ENCODE peak calls at places on chromosome 19, in ten cellular contexts. H is left lung, M is GM23338, N is tibial artery, Z is thyroid gland, F is mammary epithelial cell, O is heart left ventricle, E is Peyer's patch, T is H1, A is breast epithelium. K is an unnamed sample. For H3K4me1, the result is how much of the 10 kb centered on the place peaks cover.

GRCh38 chr19:42411581-42412178 is 15.5 kb downstream of the LIPE start:
- DNase-seq in H (peak), M (no peak), N (no peak), Z (no peak), F (no peak), O (no peak), E (no peak), T (no peak), A (no peak), K (peak)

GRCh38 chr19:5804516-5805464 is at the start of gene NRTN:
- DNase-seq in H (peak), M (peak), N (no peak), Z (no peak), F (no peak), O (no peak), E (peak), T (peak), A (no peak), K (no peak)

GRCh38 chr19:39740395-39740794 is 2.6 kb upstream of the CLC start:
- DNase-seq in H (no peak), M (no peak), N (no peak), Z (no peak), F (no peak), O (no peak), E (no peak), T (no peak), A (no peak), K (no peak)

GRCh38 chr19:19423322-19423721 is 17.8 kb downstream of the GATAD2A start:
- DNase-seq in H (no peak), M (no peak), N (peak), Z (no peak), F (no peak), O (no peak), E (no peak), T (no peak), A (no peak), K (no peak)

GRCh38 chr19:51034704-51035103 is at the start of gene KLK12:
- DNase-seq in H (no peak), M (no peak), N (no peak), Z (no peak), F (no peak), O (no peak), E (no peak), T (no peak), A (no peak), K (no peak)

GRCh38 chr19:8631425-8631819 is 989 bp downstream of the NFILZ start:
- DNase-seq in H (no peak), M (no peak), N (peak), Z (no peak), F (no peak), O (no peak), E (no peak), T (no peak), A (no peak), K (no peak)

GRCh38 chr19:19900124-19900523 is 622 bp upstream of the ZNF93 start:
- DNase-seq in H (no peak), M (peak), N (no peak), Z (no peak), F (peak), O (no peak), E (no peak), T (no peak), A (no peak), K (no peak)

GRCh38 chr19:38013913-38014575 is 107.0 kb downstream of the SIPA1L3 start:
- DNase-seq in H (no peak), M (no peak), N (no peak), Z (peak), F (no peak), O (no peak), E (no peak), T (no peak), A (no peak), K (no peak)

GRCh38 chr19:45815501-45816216 is 551 bp upstream of the RSPH6A start:
- DNase-seq in H (peak), M (peak), N (no peak), Z (no peak), F (no peak), O (peak), E (no peak), T (peak), A (no peak), K (peak)

GRCh38 chr19:33821871-33822270 is 25.2 kb downstream of the KCTD15 start:
- DNase-seq in H (no peak), M (no peak), N (peak), Z (no peak), F (peak), O (no peak), E (no peak), T (peak), A (no peak), K (no peak)

GRCh38 chr19:41307090-41307875 is 2.7 kb upstream of the CCDC97 start:
- DNase-seq in H (no peak), M (no peak), N (no peak), Z (no peak), F (no peak), O (no peak), E (no peak), T (no peak), A (no peak), K (no peak)

GRCh38 chr19:9008667-9009066 is 1.5 kb downstream of the MUC16 start:
- DNase-seq in H (no peak), M (no peak), N (no peak), Z (no peak), F (no peak), O (no peak), E (no peak), T (no peak), A (no peak), K (no peak)

GRCh38 chr19:21052902-21053301 is 29.1 kb upstream of the ZNF714 start:
- DNase-seq in H (no peak), M (no peak), N (no peak), Z (no peak), F (no peak), O (no peak), E (no peak), T (no peak), A (no peak), K (no peak)

GRCh38 chr19:56091751-56092546 is 29.1 kb downstream of the ZNF787 start:
- DNase-seq in H (peak), M (no peak), N (no peak), Z (no peak), F (peak), O (no peak), E (peak), T (no peak), A (peak), K (no peak)

GRCh38 chr19:39430675-39431593 is 4.8 kb downstream of the RPS16 start:
- DNase-seq in H (no peak), M (peak), N (no peak), Z (peak), F (peak), O (no peak), E (no peak), T (peak), A (no peak), K (peak)

GRCh38 chr19:41226053-41226873 is 7.2 kb downstream of the AXL start:
- DNase-seq in H (peak), M (peak), N (peak), Z (peak), F (no peak), O (peak), E (peak), T (peak), A (peak), K (peak)

GRCh38 chr19:57053401-57053800 is 66.4 kb upstream of the USP29 start:
- DNase-seq in H (no peak), M (no peak), N (no peak), Z (no peak), F (no peak), O (no peak), E (no peak), T (no peak), A (no peak), K (no peak)

GRCh38 chr19:50480281-50481111 is 3.8 kb upstream of the GARIN5A start:
- DNase-seq in H (peak), M (no peak), N (no peak), Z (no peak), F (no peak), O (no peak), E (peak), T (no peak), A (no peak), K (no peak)

GRCh38 chr19:8702350-8702749 is 3.8 kb upstream of the ACTL9 start:
- DNase-seq in H (no peak), M (no peak), N (no peak), Z (no peak), F (no peak), O (no peak), E (no peak), T (no peak), A (no peak), K (no peak)

GRCh38 chr19:47541507-47541906 is 26.6 kb upstream of the NAPA start:
- DNase-seq in H (no peak), M (no peak), N (no peak), Z (no peak), F (no peak), O (no peak), E (no peak), T (no peak), A (no peak), K (no peak)

GRCh38 chr19:19137556-19138109 is 645 bp downstream of the TMEM161A start:
- DNase-seq in H (no peak), M (peak), N (no peak), Z (peak), F (no peak), O (no peak), E (no peak), T (no peak), A (no peak), K (no peak)

GRCh38 chr19:12840091-12841079 is 2.1 kb downstream of the MAST1 start:
- DNase-seq in H (peak), M (peak), N (no peak), Z (peak), F (peak), O (no peak), E (peak), T (peak), A (peak), K (peak)

GRCh38 chr19:6232567-6232966 is 47.2 kb downstream of the MLLT1 start:
- DNase-seq in H (no peak), M (no peak), N (no peak), Z (no peak), F (peak), O (no peak), E (no peak), T (no peak), A (no peak), K (no peak)

GRCh38 chr19:45405435-45406164 is 731 bp upstream of the PPP1R13L start:
- DNase-seq in H (peak), M (peak), N (peak), Z (peak), F (peak), O (peak), E (peak), T (peak), A (peak), K (peak)

GRCh38 chr19:42124386-42124901 is 7.8 kb downstream of the POU2F2 start:
- DNase-seq in H (no peak), M (no peak), N (no peak), Z (no peak), F (no peak), O (no peak), E (no peak), T (no peak), A (no peak), K (no peak)

GRCh38 chr19:53182202-53182601 is 11.0 kb downstream of the ZNF665 start:
- DNase-seq in H (no peak), M (no peak), N (no peak), Z (no peak), F (no peak), O (no peak), E (no peak), T (no peak), A (no peak), K (no peak)

GRCh38 chr19:45952691-45953505 is 20.8 kb downstream of the NOVA2 start:
- DNase-seq in H (no peak), M (peak), N (no peak), Z (peak), F (peak), O (peak), E (no peak), T (peak), A (no peak), K (no peak)

GRCh38 chr19:35845215-35846037 is 6.9 kb downstream of the NPHS1 start:
- DNase-seq in H (peak), M (peak), N (no peak), Z (peak), F (no peak), O (no peak), E (peak), T (peak), A (no peak), K (no peak)

GRCh38 chr19:46983097-46983496 is 36.5 kb upstream of the NPAS1 start:
- DNase-seq in H (no peak), M (no peak), N (no peak), Z (no peak), F (no peak), O (no peak), E (no peak), T (no peak), A (no peak), K (no peak)

GRCh38 chr19:6021878-6022569 is 44.1 kb upstream of the RANBP3 start:
- DNase-seq in H (peak), M (peak), N (peak), Z (peak), F (peak), O (peak), E (peak), T (peak), A (peak), K (peak)

GRCh38 chr19:33443638-33444195 is 70.2 kb downstream of the CEBPG start:
- DNase-seq in H (no peak), M (no peak), N (peak), Z (no peak), F (no peak), O (no peak), E (no peak), T (no peak), A (no peak), K (no peak)

GRCh38 chr19:42111384-42111783 is 20.9 kb downstream of the POU2F2 start:
- DNase-seq in H (no peak), M (no peak), N (no peak), Z (no peak), F (peak), O (no peak), E (no peak), T (no peak), A (no peak), K (no peak)

GRCh38 chr19:48529156-48529555 is 17.5 kb upstream of the LMTK3 start:
- DNase-seq in H (no peak), M (peak), N (no peak), Z (no peak), F (no peak), O (no peak), E (no peak), T (no peak), A (no peak), K (no peak)

GRCh38 chr19:36528921-36529518 is 949 bp upstream of the ZNF260 start:
- DNase-seq in H (no peak), M (peak), N (no peak), Z (no peak), F (peak), O (no peak), E (no peak), T (peak), A (no peak), K (no peak)

GRCh38 chr19:11364935-11365334 is 9.5 kb upstream of the SWSAP1 start:
- DNase-seq in H (no peak), M (no peak), N (no peak), Z (no peak), F (no peak), O (no peak), E (no peak), T (no peak), A (no peak), K (no peak)
- H3K4me3 ChIP-seq in H (no peak), M (no peak), N (no peak), Z (no peak), F (no peak), O (no peak), E (no peak), T (no peak), A (no peak), K (no peak)

DNA sequence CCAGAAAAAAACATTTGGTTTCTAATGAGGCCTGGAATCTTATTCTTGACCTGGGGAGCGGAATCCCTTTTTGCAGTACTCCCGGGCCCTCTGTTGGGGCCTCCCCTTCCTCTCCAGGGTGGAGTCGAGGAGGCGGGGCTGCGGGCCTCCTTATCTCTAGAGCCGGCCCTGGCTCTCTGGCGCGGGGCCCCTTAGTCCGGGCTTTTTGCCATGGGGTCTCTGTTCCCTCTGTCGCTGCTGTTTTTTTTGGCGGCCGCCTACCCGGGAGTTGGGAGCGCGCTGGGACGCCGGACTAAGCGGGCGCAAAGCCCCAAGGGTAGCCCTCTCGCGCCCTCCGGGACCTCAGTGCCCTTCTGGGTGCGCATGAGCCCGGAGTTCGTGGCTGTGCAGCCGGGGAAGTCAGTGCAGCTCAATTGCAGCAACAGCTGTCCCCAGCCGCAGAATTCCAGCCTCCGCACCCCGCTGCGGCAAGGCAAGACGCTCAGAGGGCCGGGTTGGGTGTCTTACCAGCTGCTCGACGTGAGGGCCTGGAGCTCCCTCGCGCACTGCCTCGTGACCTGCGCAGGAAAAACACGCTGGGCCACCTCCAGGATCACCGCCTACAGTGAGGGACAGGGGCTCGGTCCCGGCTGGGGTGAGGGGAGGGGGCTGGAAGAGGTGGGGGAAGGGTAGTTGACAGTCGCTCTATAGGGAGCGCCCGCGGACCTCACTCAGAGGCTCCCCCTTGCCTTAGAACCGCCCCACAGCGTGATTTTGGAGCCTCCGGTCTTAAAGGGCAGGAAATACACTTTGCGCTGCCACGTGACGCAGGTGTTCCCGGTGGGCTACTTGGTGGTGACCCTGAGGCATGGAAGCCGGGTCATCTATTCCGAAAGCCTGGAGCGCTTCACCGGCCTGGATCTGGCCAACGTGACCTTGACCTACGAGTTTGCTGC is at the start of gene ICAM4:
- DNase-seq in H (peak), M (peak), N (no peak), Z (no peak), F (no peak), O (peak), E (no peak), T (peak), A (no peak), K (peak)
- H3K4me1 ChIP-seq in H (under half), M (under half), N (under half), Z (under half), F (half or more), O (under half), E (half or more), T (under half), A (under half), K (half or more)

GRCh38 chr19:3398900-3399278 is 32.5 kb downstream of the NFIC start:
- DNase-seq in H (no peak), M (no peak), N (no peak), Z (no peak), F (no peak), O (no peak), E (no peak), T (no peak), A (no peak), K (no peak)
- H3K27ac ChIP-seq in H (peak), M (no peak), N (peak), Z (peak), F (no peak), O (peak), E (peak), T (no peak), A (peak), K (peak)

GRCh38 chr19:54429176-54429495 is 13.9 kb downstream of the TTYH1 start:
- DNase-seq in H (no peak), M (no peak), N (no peak), Z (no peak), F (no peak), O (no peak), E (no peak), T (no peak), A (no peak), K (no peak)

GRCh38 chr19:54429545-54430227 is 14.4 kb downstream of the TTYH1 start:
- DNase-seq in H (no peak), M (no peak), N (no peak), Z (no peak), F (no peak), O (no peak), E (no peak), T (peak), A (no peak), K (no peak)

GRCh38 chr19:54432144-54432738 is 16.8 kb upstream of the LENG8 start:
- DNase-seq in H (no peak), M (no peak), N (no peak), Z (no peak), F (peak), O (no peak), E (no peak), T (no peak), A (peak), K (no peak)

GRCh38 chr19:54431255-54431838 is 16.1 kb downstream of the TTYH1 start:
- DNase-seq in H (peak), M (no peak), N (no peak), Z (peak), F (peak), O (no peak), E (no peak), T (no peak), A (peak), K (peak)

GRCh38 chr19:54430306-54431254 is 15.3 kb downstream of the TTYH1 start:
- DNase-seq in H (peak), M (peak), N (no peak), Z (peak), F (no peak), O (peak), E (no peak), T (peak), A (no peak), K (no peak)
- H3K4me3 ChIP-seq in H (no peak), M (peak), N (no peak), Z (no peak), F (no peak), O (peak), E (peak), T (peak), A (peak), K (peak)

DNA sequence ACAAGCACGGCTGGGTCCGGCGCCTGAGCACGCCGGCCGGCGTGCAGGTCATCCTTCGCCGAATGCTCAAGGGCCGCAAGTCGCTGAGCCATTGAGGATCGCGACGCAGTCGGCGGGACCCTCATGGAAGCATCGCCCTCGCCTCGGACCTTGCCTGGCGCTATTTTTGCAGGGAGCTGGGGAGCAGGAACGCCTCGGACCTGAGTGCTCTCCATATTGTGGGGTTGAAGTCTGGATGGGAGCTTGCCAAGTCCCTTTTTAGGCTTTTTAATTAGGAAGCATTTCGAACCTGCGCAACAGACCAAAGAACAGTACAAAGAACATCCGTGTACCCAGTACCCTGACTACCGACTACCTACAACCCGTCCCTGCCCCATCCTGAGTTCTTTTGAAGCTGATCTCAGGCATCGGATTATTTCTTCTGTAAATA is 628 bp downstream of the MRPL34 start:
- DNase-seq in H (no peak), M (peak), N (no peak), Z (peak), F (no peak), O (no peak), E (no peak), T (no peak), A (no peak), K (no peak)
- H3K4me1 ChIP-seq in H (under half), M (under half), N (half or more), Z (half or more), F (under half), O (under half), E (half or more), T (under half), A (under half), K (half or more)

DNA sequence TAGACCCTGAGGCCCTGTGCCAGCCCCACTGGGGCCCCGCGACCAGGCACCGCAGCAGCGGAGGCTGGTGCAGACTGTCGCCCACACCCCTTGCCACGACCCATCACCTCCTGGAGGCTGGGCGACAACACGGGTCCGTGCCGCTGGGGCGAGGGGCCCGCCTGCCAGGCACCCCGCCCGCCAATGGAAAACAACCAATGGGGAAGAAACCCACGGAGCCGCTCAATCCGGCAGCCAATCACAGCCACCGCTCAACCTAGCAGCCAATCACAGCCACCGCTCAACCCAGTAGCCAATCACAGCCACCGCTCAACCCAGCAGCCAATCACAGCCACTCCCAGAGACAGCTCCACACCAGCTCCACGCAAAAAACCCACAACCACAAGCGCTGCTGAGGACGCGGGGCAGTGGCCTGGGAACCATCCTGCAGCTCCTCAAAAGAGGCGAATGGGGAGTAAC is 29.7 kb downstream of the GPX4 start:
- DNase-seq in H (no peak), M (peak), N (no peak), Z (peak), F (no peak), O (no peak), E (no peak), T (peak), A (no peak), K (peak)
- H3K27ac ChIP-seq in H (peak), M (peak), N (peak), Z (no peak), F (no peak), O (no peak), E (peak), T (no peak), A (peak), K (peak)

K was measured in lower lobe of right lung.